ENCODE peak calls at places on chromosomes 11 and 22, in seven cellular contexts. H, B, O, X, I, Z and V are unnamed samples.

GRCh38 chr11:66334605-66335442 is 1.4 kb downstream of the RIN1 start:
- DNase-seq in H (no peak), B (no peak), O (no peak), X (peak; percentile 48), I (no peak), Z (no peak), V (no peak)

GRCh38 chr11:74524978-74525377 is 31.5 kb upstream of the LIPT2 start:
- DNase-seq in H (no peak), B (no peak), O (no peak), X (no peak), I (no peak), Z (no peak), V (no peak)

GRCh38 chr11:36388086-36388485 is 92.0 kb downstream of the PRR5L start:
- DNase-seq in H (no peak), B (no peak), O (no peak), X (no peak), I (no peak), Z (no peak), V (no peak)

GRCh38 chr11:117722074-117722473 is 74.9 kb downstream of the DSCAML1 start:
- DNase-seq in H (no peak), B (no peak), O (no peak), X (no peak), I (no peak), Z (no peak), V (no peak)

GRCh38 chr11:94196363-94196762 is 67.7 kb downstream of the PANX1 start:
- DNase-seq in H (no peak), B (no peak), O (no peak), X (no peak), I (no peak), Z (no peak), V (no peak)

GRCh38 chr11:75737314-75737713 is 19.7 kb downstream of the MOGAT2 start:
- DNase-seq in H (no peak), B (no peak), O (no peak), X (no peak), I (no peak), Z (no peak), V (no peak)

GRCh38 chr11:126978155-126978554 is 22.4 kb downstream of the KIRREL3 start:
- DNase-seq in H (no peak), B (no peak), O (no peak), X (no peak), I (no peak), Z (no peak), V (peak; percentile 85)

GRCh38 chr11:3859373-3859881 is 4.0 kb downstream of the STIM1 start:
- DNase-seq in H (peak; percentile 83), B (no peak), O (no peak), X (no peak), I (no peak), Z (no peak), V (no peak)

GRCh38 chr11:111944139-111944538 is 7.0 kb downstream of the DIXDC1 start:
- DNase-seq in H (no peak), B (no peak), O (no peak), X (peak; percentile 61), I (no peak), Z (peak; percentile 83), V (peak; percentile 50)

GRCh38 chr11:5992604-5993251 is 5.9 kb upstream of the OR52L1 start:
- DNase-seq in H (no peak), B (no peak), O (no peak), X (no peak), I (no peak), Z (peak; percentile 8), V (peak; percentile 16)

GRCh38 chr11:79834015-79834414 is 393.2 kb upstream of the TENM4 start:
- DNase-seq in H (no peak), B (no peak), O (no peak), X (no peak), I (no peak), Z (no peak), V (no peak)

GRCh38 chr11:130689222-130689908 is 226.9 kb downstream of the SNX19 start:
- DNase-seq in H (no peak), B (no peak), O (no peak), X (no peak), I (no peak), Z (peak; percentile 44), V (no peak)

GRCh38 chr11:32388871-32389770 is 46.2 kb downstream of the WT1 start:
- DNase-seq in H (no peak), B (no peak), O (no peak), X (no peak), I (no peak), Z (no peak), V (no peak)

GRCh38 chr11:32775908-32776307 is 18.6 kb downstream of the CCDC73 start:
- DNase-seq in H (no peak), B (no peak), O (no peak), X (no peak), I (no peak), Z (no peak), V (no peak)

GRCh38 chr11:134230339-134230738 is 5.9 kb downstream of the VPS26B start:
- DNase-seq in H (no peak), B (no peak), O (no peak), X (peak; percentile 35), I (no peak), Z (no peak), V (no peak)

GRCh38 chr22:32646476-32646875 is 155.0 kb upstream of the TIMP3 start:
- DNase-seq in H (no peak), B (no peak), O (no peak), X (no peak), I (no peak), Z (no peak), V (no peak)

GRCh38 chr11:72629266-72629665 is 45.0 kb downstream of the PDE2A start:
- DNase-seq in H (peak; percentile 84), B (no peak), O (no peak), X (no peak), I (no peak), Z (no peak), V (no peak)

GRCh38 chr11:86955674-86956522 is 703 bp upstream of the FZD4 start:
- DNase-seq in H (peak; percentile 93), B (peak; percentile 52), O (peak; percentile 46), X (peak; percentile 94), I (peak; percentile 20), Z (peak; percentile 60), V (peak; percentile 92)

GRCh38 chr11:33735166-33735425 is 1.1 kb downstream of the CD59 start:
- DNase-seq in H (no peak), B (no peak), O (no peak), X (no peak), I (no peak), Z (no peak), V (no peak)

GRCh38 chr11:116108161-116108560 is 603.9 kb upstream of the CADM1 start:
- DNase-seq in H (no peak), B (no peak), O (no peak), X (peak; percentile 35), I (no peak), Z (no peak), V (no peak)